ENCODE peak calls at places on chromosomes 11 and 22, in six cellular contexts. S is spleen, D is left ventricle myocardium inferior, G is adrenal gland, H is psoas muscle, B is PC-3. E is an unnamed sample.

GRCh38 chr11:47950396-47950795 is 30.0 kb upstream of the PTPRJ start:
- DNase-seq in S (peak; percentile 81), D (no peak), G (no peak), H (no peak), B (no peak), E (peak; percentile 81)

GRCh38 chr22:17823226-17823625 is 49.0 kb upstream of the BID start:
- DNase-seq in S (no peak), D (no peak), G (no peak), H (no peak), B (no peak), E (no peak)

GRCh38 chr11:19191530-19192169 is 10.1 kb downstream of the CSRP3 start:
- DNase-seq in S (no peak), D (peak; percentile 19), G (peak; percentile 45), H (peak; percentile 58), B (no peak), E (no peak)

GRCh38 chr11:1572200-1573076 is at the start of gene DUSP8:
- DNase-seq in S (peak; percentile 91), D (peak; percentile 94), G (peak; percentile 80), H (peak; percentile 96), B (peak; percentile 70), E (peak; percentile 56)

GRCh38 chr22:40009231-40009769 is 14.5 kb downstream of the FAM83F start:
- DNase-seq in S (no peak), D (no peak), G (no peak), H (no peak), B (peak; percentile 57), E (no peak)

GRCh38 chr11:61083601-61084147 is 18.6 kb upstream of the CD5 start:
- DNase-seq in S (no peak), D (no peak), G (no peak), H (no peak), B (no peak), E (no peak)

GRCh38 chr11:87926250-87926970 is 248.8 kb downstream of the RAB38 start:
- DNase-seq in S (no peak), D (no peak), G (no peak), H (no peak), B (peak; percentile 98), E (no peak)

GRCh38 chr22:49004484-49005399 is 822.9 kb downstream of the BRD1 start:
- DNase-seq in S (peak; percentile 42), D (no peak), G (no peak), H (peak; percentile 22), B (no peak), E (no peak)

GRCh38 chr22:22894740-22895731 is 7.4 kb downstream of the IGLL5 start:
- DNase-seq in S (peak; percentile 64), D (no peak), G (no peak), H (peak; percentile 26), B (no peak), E (peak; percentile 12)

GRCh38 chr22:22895776-22896445 is 8.3 kb downstream of the IGLL5 start:
- DNase-seq in S (peak; percentile 51), D (no peak), G (no peak), H (peak; percentile 15), B (no peak), E (no peak)

GRCh38 chr22:22892096-22893052 is 4.8 kb downstream of the IGLL5 start:
- DNase-seq in S (no peak), D (no peak), G (no peak), H (no peak), B (no peak), E (no peak)

GRCh38 chr22:22893077-22893805 is 5.6 kb downstream of the IGLL5 start:
- DNase-seq in S (peak; percentile 71), D (no peak), G (no peak), H (no peak), B (no peak), E (no peak)

DNA sequence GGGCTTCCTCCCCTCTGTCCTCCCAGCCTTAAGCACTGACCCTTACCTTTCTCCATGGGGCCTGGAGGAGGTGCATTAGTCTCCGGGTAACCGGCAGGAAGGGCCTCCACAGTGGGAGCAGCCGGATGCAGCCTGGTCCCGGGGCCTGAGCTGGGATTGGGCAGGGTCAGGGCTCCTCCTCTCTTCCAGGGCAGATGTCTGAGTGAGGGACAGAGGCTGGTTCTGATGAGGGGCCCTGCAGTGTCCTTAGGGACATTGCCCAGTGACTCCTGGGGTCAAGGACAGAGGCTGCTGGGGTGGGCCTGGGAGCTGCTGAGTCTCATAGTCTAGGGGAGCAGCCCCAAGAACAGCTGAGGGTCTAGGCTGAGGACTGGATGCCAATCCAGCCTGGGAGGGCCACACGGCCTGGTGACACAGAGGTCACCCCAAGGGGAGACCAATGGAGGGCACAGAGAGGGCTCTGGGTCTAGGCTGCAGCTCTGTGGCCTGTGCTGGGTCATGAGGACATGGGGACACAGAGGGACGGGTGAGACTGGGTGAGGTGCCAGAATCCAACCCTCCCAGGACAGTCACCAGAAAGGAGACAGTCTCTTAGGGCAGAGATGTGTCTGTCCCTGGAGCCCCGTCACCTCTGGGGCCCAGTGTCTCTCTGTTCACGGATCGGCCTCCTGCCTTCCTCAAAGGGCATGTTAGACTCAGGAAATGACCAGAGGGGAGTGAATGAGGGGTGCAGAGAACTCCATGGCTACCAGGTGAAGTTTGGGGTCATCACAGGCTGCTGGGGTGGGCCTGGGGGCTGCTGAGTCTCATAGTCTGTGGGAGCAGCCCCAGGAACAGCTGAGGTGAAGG is 6.5 kb downstream of the IGLL5 start:
- DNase-seq in S (peak; percentile 63), D (no peak), G (no peak), H (no peak), B (no peak), E (no peak)
- H3K4me3 ChIP-seq in S (no peak overlapping the region), D (no peak overlapping the region), G (no peak overlapping the region), H (no peak overlapping the region), B (no peak overlapping the region), E (no peak overlapping the region)

GRCh38 chr22:46012881-46013281 is 35.9 kb upstream of the WNT7B start:
- DNase-seq in S (peak; percentile 81), D (peak; percentile 19), G (peak; percentile 45), H (peak; percentile 64), B (no peak), E (no peak)
- H3K4me3 ChIP-seq in S (no peak overlapping the region), D (peak overlapping the region; percentile 82), G (no peak overlapping the region), H (peak overlapping the region; percentile 84), B (no peak overlapping the region), E (peak overlapping the region; percentile 82)

GRCh38 chr11:115269193-115269592 is 235.0 kb downstream of the CADM1 start:
- DNase-seq in S (no peak), D (no peak), G (no peak), H (no peak), B (no peak), E (no peak)
- H3K4me3 ChIP-seq in S (no peak overlapping the region), D (no peak overlapping the region), G (no peak overlapping the region), H (no peak overlapping the region), B (no peak overlapping the region), E (no peak overlapping the region)

GRCh38 chr22:37258810-37259472 is 14.9 kb upstream of the RAC2 start:
- DNase-seq in S (peak; percentile 15), D (no peak), G (no peak), H (no peak), B (no peak), E (no peak)

GRCh38 chr22:37260939-37261338 is 16.9 kb upstream of the RAC2 start:
- DNase-seq in S (peak; percentile 89), D (peak; percentile 55), G (peak; percentile 59), H (peak; percentile 59), B (peak; percentile 57), E (no peak)

GRCh38 chr22:37260396-37260795 is 16.3 kb upstream of the RAC2 start:
- DNase-seq in S (peak; percentile 59), D (no peak), G (no peak), H (no peak), B (no peak), E (no peak)

GRCh38 chr22:37258005-37258790 is 14.1 kb upstream of the RAC2 start:
- DNase-seq in S (peak; percentile 11), D (no peak), G (no peak), H (no peak), B (peak; percentile 48), E (no peak)

DNA sequence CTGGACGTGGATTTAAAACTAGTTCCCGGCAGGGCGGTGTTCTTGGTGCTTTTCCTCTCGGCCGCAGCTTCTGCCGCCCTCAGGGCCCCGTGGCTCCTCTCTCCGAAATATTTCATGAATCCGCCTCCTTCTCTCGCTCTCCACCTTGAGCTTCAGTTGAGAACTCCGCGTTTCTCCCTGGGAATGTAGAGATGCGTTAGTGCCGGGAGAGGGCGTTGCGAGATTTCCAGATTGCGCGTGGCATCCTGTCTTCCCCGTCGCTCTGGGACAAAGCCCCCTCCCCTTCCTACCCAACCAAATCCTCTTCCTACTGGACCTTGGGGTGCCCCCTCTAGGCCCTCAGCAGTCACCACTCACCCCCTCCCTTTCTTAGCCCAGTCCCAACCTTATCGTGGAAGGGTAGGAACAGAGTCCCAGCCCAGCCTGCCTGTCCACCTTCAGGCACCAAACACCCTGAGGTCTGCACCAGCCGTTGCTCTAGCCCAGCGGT is 15.5 kb upstream of the RAC2 start:
- DNase-seq in S (peak; percentile 73), D (no peak), G (no peak), H (no peak), B (peak; percentile 63), E (peak; percentile 56)
- H3K4me3 ChIP-seq in S (no peak overlapping the region), D (no peak overlapping the region), G (no peak overlapping the region), H (no peak overlapping the region), B (no peak overlapping the region), E (peak overlapping the region; percentile 33)